ENCODE peak calls at places on chromosomes 12 and 14, in nine cellular contexts. F is AML-193; A is iris pigment epithelial cell; T is NCI-H226; G is NCI-H1105; R is stimulated activated CD4-positive, alpha-beta T cell treated with anti-CD3 and anti-CD28 coated beads, Interleukin-4, amount 100 ng/mL, for 24 hours; M is NAMALWA; N is stimulated activated CD8-positive, alpha-beta memory T cell treated with anti-CD3 and anti-CD28 coated beads, Interleukin-2, amount 100 ng/mL, for 1 hour; P is HT-29. O is an unnamed sample.

GRCh38 chr12:126185025-126185424 is 1119.8 kb downstream of the AACS start:
- DNase-seq in A (no peak), P (no peak), M (no peak), N (no peak), G (no peak), T (no peak), R (no peak), F (no peak), O (no peak)

GRCh38 chr14:64960762-64961276 is 11.3 kb downstream of the RAB15 start:
- DNase-seq in T (no peak), F (no peak), A (no peak), R (no peak), M (no peak), P (peak), N (no peak), G (no peak), O (no peak)

GRCh38 chr12:42144174-42144423 is 575 bp downstream of the GXYLT1 start:
- DNase-seq in N (no peak), R (no peak), F (no peak), G (no peak), A (no peak), P (no peak), T (no peak), M (no peak), O (no peak)

GRCh38 chr14:38012056-38012455 is 195.6 kb upstream of the SSTR1 start:
- DNase-seq in R (no peak), N (no peak), M (no peak), G (no peak), F (no peak), A (no peak), T (no peak), P (no peak), O (peak)

GRCh38 chr14:100297320-100298300 is 8.6 kb downstream of the SLC25A29 start:
- DNase-seq in F (peak), M (peak), G (no peak), P (no peak), R (no peak), T (no peak), N (no peak), A (peak), O (peak)

GRCh38 chr14:52015411-52016030 is 26.2 kb downstream of the RTRAF start:
- DNase-seq in F (peak), R (no peak), G (peak), T (no peak), P (peak), M (no peak), N (no peak), A (peak), O (peak)

GRCh38 chr12:14260011-14260993 is 105.2 kb upstream of the ATF7IP start:
- DNase-seq in N (no peak), T (peak), M (no peak), G (no peak), A (peak), R (no peak), P (peak), F (no peak), O (no peak)

GRCh38 chr14:93086441-93087055 is 29.2 kb downstream of the ITPK1 start:
- DNase-seq in F (no peak), T (peak), M (no peak), P (no peak), N (no peak), A (no peak), G (no peak), R (no peak), O (no peak)

GRCh38 chr12:119574255-119574654 is 19.3 kb upstream of the TMEM233 start:
- DNase-seq in P (no peak), G (no peak), R (no peak), F (no peak), M (no peak), N (no peak), T (no peak), A (no peak), O (no peak)

GRCh38 chr12:113889806-113890581 is 76.1 kb downstream of the RBM19 start:
- DNase-seq in R (no peak), P (no peak), T (no peak), A (no peak), M (no peak), N (no peak), F (no peak), G (no peak), O (no peak)

GRCh38 chr14:96126339-96126770 is 78.3 kb upstream of the BDKRB2 start:
- DNase-seq in M (peak), R (peak), F (peak), T (no peak), A (peak), N (no peak), P (no peak), G (no peak), O (no peak)

GRCh38 chr14:101185081-101185835 is 281.7 kb upstream of the RTL1 start:
- DNase-seq in A (no peak), N (no peak), P (no peak), G (no peak), T (no peak), R (no peak), M (no peak), F (no peak), O (no peak)

GRCh38 chr12:25715147-25715546 is 162.1 kb upstream of the LMNTD1 start:
- DNase-seq in G (no peak), R (no peak), P (no peak), M (no peak), N (no peak), A (no peak), F (no peak), T (no peak), O (no peak)

GRCh38 chr12:132346496-132347470 is 17.4 kb upstream of the GALNT9 start:
- DNase-seq in N (no peak), R (no peak), G (no peak), M (no peak), F (no peak), A (no peak), T (no peak), P (no peak), O (no peak)

GRCh38 chr14:38127784-38128183 is 79.9 kb upstream of the SSTR1 start:
- DNase-seq in N (no peak), T (peak), F (no peak), A (peak), G (no peak), M (no peak), P (no peak), R (no peak), O (peak)

GRCh38 chr12:3275171-3276041 is 198.2 kb downstream of the TSPAN9 start:
- DNase-seq in M (peak), F (peak), T (peak), A (peak), P (peak), N (peak), R (peak), G (peak), O (peak)

GRCh38 chr12:5480218-5480952 is 48.5 kb downstream of the NTF3 start:
- DNase-seq in N (no peak), R (no peak), T (no peak), M (no peak), F (no peak), A (no peak), G (peak), P (no peak), O (no peak)

GRCh38 chr14:91018465-91018864 is 42.0 kb downstream of the RPS6KA5 start:
- DNase-seq in T (no peak), G (no peak), N (no peak), M (no peak), A (no peak), R (no peak), P (no peak), F (no peak), O (no peak)

GRCh38 chr14:68075382-68076029 is 255.9 kb downstream of the RAD51B start:
- DNase-seq in G (no peak), A (no peak), T (no peak), R (no peak), F (no peak), P (no peak), M (no peak), N (no peak), O (no peak)

GRCh38 chr12:121669525-121669908 is at the start of gene MORN3:
- DNase-seq in G (no peak), M (no peak), T (no peak), P (no peak), N (no peak), A (no peak), R (no peak), F (no peak), O (no peak)

GRCh38 chr14:80055226-80055625 is 156.1 kb downstream of the DIO2 start:
- DNase-seq in T (peak), N (no peak), A (peak), F (no peak), P (no peak), R (no peak), M (no peak), G (no peak), O (no peak)

GRCh38 chr12:131773582-131774221 is 54.5 kb upstream of the MMP17 start:
- DNase-seq in F (no peak), P (no peak), N (no peak), M (peak), R (no peak), T (no peak), G (no peak), A (no peak), O (peak)

GRCh38 chr14:96249016-96249415 is 7.0 kb upstream of the BDKRB1 start:
- DNase-seq in M (no peak), G (no peak), F (peak), T (peak), R (no peak), P (no peak), A (peak), N (no peak), O (no peak)

GRCh38 chr14:52848626-52849025 is 57.2 kb upstream of the GNPNAT1 start:
- DNase-seq in G (no peak), T (no peak), N (no peak), A (no peak), P (no peak), M (no peak), R (no peak), F (no peak), O (no peak)

GRCh38 chr12:108457734-108458361 is 57.2 kb upstream of the FICD start:
- DNase-seq in P (peak), M (no peak), G (no peak), R (no peak), T (no peak), F (no peak), N (no peak), A (no peak), O (no peak)

GRCh38 chr14:59328410-59328809 is 136.8 kb downstream of the GPR135 start:
- DNase-seq in F (no peak), R (no peak), N (no peak), T (no peak), P (no peak), A (no peak), M (no peak), G (no peak), O (no peak)

GRCh38 chr14:61751475-61751989 is 10.7 kb upstream of the SNAPC1 start:
- DNase-seq in T (no peak), G (no peak), N (no peak), F (no peak), P (no peak), M (no peak), R (no peak), A (no peak), O (no peak)

GRCh38 chr12:46299846-46300245 is 31.0 kb upstream of the SLC38A1 start:
- DNase-seq in T (no peak), N (no peak), R (no peak), P (no peak), M (no peak), A (no peak), G (no peak), F (no peak), O (no peak)

GRCh38 chr12:123237646-123238329 is 4.6 kb downstream of the MTRFR start:
- DNase-seq in F (peak), R (peak), T (peak), N (peak), A (peak), M (peak), G (no peak), P (peak), O (peak)

GRCh38 chr12:106223485-106224391 is 24.1 kb downstream of the CKAP4 start:
- DNase-seq in A (peak), T (peak), G (peak), M (peak), N (peak), P (peak), R (peak), F (peak), O (peak)

GRCh38 chr12:55736780-55737580 is 5.9 kb upstream of the GDF11 start:
- DNase-seq in M (peak), N (no peak), R (peak), F (peak), P (peak), G (no peak), A (peak), T (peak), O (peak)

GRCh38 chr12:68416350-68416749 is 84.2 kb upstream of the MDM1 start:
- DNase-seq in F (no peak), R (no peak), A (no peak), G (no peak), P (no peak), N (no peak), M (no peak), T (no peak), O (no peak)

GRCh38 chr12:112148031-112148513 is 22.7 kb downstream of the TRAFD1 start:
- DNase-seq in G (no peak), P (peak), T (peak), N (no peak), A (peak), F (no peak), M (no peak), R (no peak), O (no peak)